ENCODE peak calls at places on chromosomes 4 and X, in seven cellular contexts. Y is COR-L47; L is stimulated activated CD8-positive, alpha-beta memory T cell treated with anti-CD3 and anti-CD28 coated beads, Interleukin-7, amount 100 ng/mL, for 1 hour; M is left ventricle myocardium inferior; I is psoas muscle; T is Right ventricle myocardium superior; U is GM12865. S is an unnamed sample.

GRCh38 chrX:154436597-154437397 is at the start of gene GDI1:
- DNase-seq in T (peak; percentile 74), L (no peak), Y (peak; percentile 50), U (peak; percentile 70), I (peak; percentile 67), M (peak; percentile 65), S (no peak)

GRCh38 chr4:88080626-88081025 is 73.2 kb downstream of the PKD2 start:
- DNase-seq in T (no peak), L (no peak), U (no peak), Y (no peak), I (no peak), M (no peak), S (no peak)

GRCh38 chrX:135327299-135327698 is 18.0 kb downstream of the ETDC start:
- DNase-seq in T (no peak), Y (no peak), M (no peak), I (no peak), L (no peak), U (no peak), S (no peak)

GRCh38 chr4:83558059-83558648 is 22.2 kb downstream of the GPAT3 start:
- DNase-seq in L (no peak), Y (no peak), T (no peak), I (no peak), M (no peak), U (no peak), S (no peak)

GRCh38 chrX:31546130-31546529 is 474.3 kb upstream of the FTHL17 start:
- DNase-seq in M (no peak), Y (no peak), L (no peak), I (peak; percentile 13), T (no peak), U (no peak), S (no peak)

GRCh38 chr4:77184961-77185360 is 28.0 kb downstream of the CCNG2 start:
- DNase-seq in U (no peak), M (no peak), L (no peak), T (no peak), I (no peak), Y (no peak), S (no peak)

GRCh38 chr4:1323635-1324442 is 23.2 kb upstream of the UVSSA start:
- DNase-seq in T (peak; percentile 30), U (no peak), Y (no peak), I (no peak), M (no peak), L (no peak), S (no peak)

GRCh38 chr4:150268444-150268843 is 190.2 kb downstream of the DCLK2 start:
- DNase-seq in I (no peak), U (no peak), M (no peak), L (no peak), Y (no peak), T (no peak), S (no peak)

GRCh38 chrX:103107836-103108235 is 14.9 kb upstream of the NXF3 start:
- DNase-seq in L (no peak), T (no peak), M (no peak), U (no peak), I (no peak), Y (no peak), S (no peak)

GRCh38 chr4:122346036-122346435 is 32.8 kb upstream of the ADAD1 start:
- DNase-seq in U (no peak), T (no peak), M (no peak), L (no peak), I (no peak), Y (no peak), S (no peak)

GRCh38 chr4:13159041-13159620 is 325.0 kb downstream of the RAB28 start:
- DNase-seq in U (no peak), I (no peak), L (no peak), T (no peak), Y (no peak), M (no peak), S (no peak)

GRCh38 chrX:79570524-79571240 is 203.5 kb upstream of the ITM2A start:
- DNase-seq in Y (no peak), L (no peak), T (no peak), I (no peak), M (no peak), U (no peak), S (no peak)

GRCh38 chr4:10873809-10874208 is 189.2 kb upstream of the CLNK start:
- DNase-seq in Y (no peak), U (no peak), I (no peak), T (no peak), L (no peak), M (no peak), S (no peak)

GRCh38 chr4:52825311-52826090 is 36.6 kb upstream of the RASL11B start:
- DNase-seq in M (no peak), I (no peak), L (no peak), T (no peak), U (no peak), Y (no peak), S (no peak)

GRCh38 chr4:123555500-123556273 is 159.1 kb downstream of the SPRY1 start:
- DNase-seq in Y (peak; percentile 38), U (no peak), L (no peak), M (peak; percentile 80), I (peak; percentile 87), T (peak; percentile 90), S (no peak)

GRCh38 chr4:147754037-147754445 is 22.2 kb downstream of the ARHGAP10 start:
- DNase-seq in M (no peak), I (no peak), T (no peak), Y (no peak), L (no peak), U (no peak), S (no peak)

GRCh38 chrX:100895365-100896075 is 21.4 kb upstream of the NOX1 start:
- DNase-seq in U (peak; percentile 51), Y (peak; percentile 31), I (no peak), L (no peak), T (no peak), M (no peak), S (no peak)

GRCh38 chrX:54063361-54063760 is 19.1 kb upstream of the PHF8 start:
- DNase-seq in U (no peak), L (no peak), T (no peak), M (no peak), I (no peak), Y (no peak), S (no peak)

GRCh38 chrX:147736045-147736444 is 175.7 kb upstream of the FMR1 start:
- DNase-seq in I (no peak), T (no peak), M (no peak), L (no peak), U (no peak), Y (no peak), S (no peak)